ENCODE peak calls at places on chromosomes 7 and 10, in five cellular contexts. One of them, this sample, is unnamed.

GRCh38 chr10:5445006-5445405 is 32.6 kb downstream of the NET1 start:
- DNase-seq in CD4-positive, alpha-beta memory T cell: no peak
- DNase-seq in RWPE1: no peak
- DNase-seq in upper lobe of right lung: no peak
- DNase-seq in astrocyte: no peak
- DNase-seq in this sample: no peak

GRCh38 chr7:26853788-26854393 is 10.5 kb downstream of the SKAP2 start:
- DNase-seq in astrocyte: peak; percentile 32
- DNase-seq in upper lobe of right lung: no peak
- DNase-seq in CD4-positive, alpha-beta memory T cell: no peak
- DNase-seq in RWPE1: no peak
- DNase-seq in this sample: peak; percentile 57

GRCh38 chr7:158054081-158054480 is 533.5 kb downstream of the PTPRN2 start:
- DNase-seq in CD4-positive, alpha-beta memory T cell: no peak
- DNase-seq in RWPE1: no peak
- DNase-seq in astrocyte: no peak
- DNase-seq in upper lobe of right lung: peak; percentile 12
- DNase-seq in this sample: no peak

GRCh38 chr10:73744690-73744994 is 470 bp downstream of the SEC24C start:
- DNase-seq in RWPE1: peak; percentile 51
- DNase-seq in astrocyte: peak; percentile 44
- DNase-seq in CD4-positive, alpha-beta memory T cell: peak; percentile 80
- DNase-seq in upper lobe of right lung: no peak
- DNase-seq in this sample: peak; percentile 85

GRCh38 chr7:3042861-3043489 is 692 bp downstream of the CARD11 start:
- DNase-seq in astrocyte: no peak
- DNase-seq in CD4-positive, alpha-beta memory T cell: peak; percentile 87
- DNase-seq in upper lobe of right lung: peak; percentile 57
- DNase-seq in RWPE1: peak; percentile 39
- DNase-seq in this sample: no peak

GRCh38 chr10:133067152-133068090 is 20.3 kb upstream of the ADGRA1 start:
- DNase-seq in RWPE1: no peak
- DNase-seq in CD4-positive, alpha-beta memory T cell: no peak
- DNase-seq in upper lobe of right lung: no peak
- DNase-seq in astrocyte: peak; percentile 2
- DNase-seq in this sample: no peak

GRCh38 chr7:4806983-4807625 is 31.7 kb downstream of the AP5Z1 start:
- DNase-seq in astrocyte: no peak
- DNase-seq in RWPE1: no peak
- DNase-seq in CD4-positive, alpha-beta memory T cell: no peak
- DNase-seq in upper lobe of right lung: no peak
- DNase-seq in this sample: no peak

GRCh38 chr7:100867796-100868485 is 754 bp downstream of the TRIP6 start:
- DNase-seq in CD4-positive, alpha-beta memory T cell: no peak
- DNase-seq in upper lobe of right lung: no peak
- DNase-seq in RWPE1: peak; percentile 28
- DNase-seq in astrocyte: no peak
- DNase-seq in this sample: no peak

GRCh38 chr10:28020080-28020860 is 21.4 kb upstream of the ODAD2 start:
- DNase-seq in CD4-positive, alpha-beta memory T cell: no peak
- DNase-seq in astrocyte: no peak
- DNase-seq in upper lobe of right lung: no peak
- DNase-seq in RWPE1: no peak
- DNase-seq in this sample: no peak

GRCh38 chr7:96792115-96792514 is 82.5 kb upstream of the SEM1 start:
- DNase-seq in CD4-positive, alpha-beta memory T cell: no peak
- DNase-seq in upper lobe of right lung: no peak
- DNase-seq in RWPE1: no peak
- DNase-seq in astrocyte: no peak
- DNase-seq in this sample: no peak

GRCh38 chr7:92766461-92767003 is 69.8 kb downstream of the CDK6 start:
- DNase-seq in upper lobe of right lung: no peak
- DNase-seq in astrocyte: peak; percentile 70
- DNase-seq in RWPE1: peak; percentile 49
- DNase-seq in CD4-positive, alpha-beta memory T cell: no peak
- DNase-seq in this sample: peak; percentile 51

GRCh38 chr7:74598558-74598957 is 59.0 kb upstream of the GTF2I start:
- DNase-seq in RWPE1: no peak
- DNase-seq in upper lobe of right lung: no peak
- DNase-seq in CD4-positive, alpha-beta memory T cell: no peak
- DNase-seq in astrocyte: peak; percentile 82
- DNase-seq in this sample: no peak

GRCh38 chr7:122884186-122884585 is 2.1 kb downstream of the CADPS2 start:
- DNase-seq in upper lobe of right lung: no peak
- DNase-seq in CD4-positive, alpha-beta memory T cell: no peak
- DNase-seq in RWPE1: no peak
- DNase-seq in astrocyte: no peak
- DNase-seq in this sample: no peak

GRCh38 chr7:143901360-143901709 is 641 bp downstream of the TCAF1 start:
- DNase-seq in astrocyte: peak; percentile 60
- DNase-seq in RWPE1: peak; percentile 13
- DNase-seq in upper lobe of right lung: peak; percentile 72
- DNase-seq in CD4-positive, alpha-beta memory T cell: no peak
- DNase-seq in this sample: peak; percentile 71

GRCh38 chr10:63554666-63555065 is 33.5 kb downstream of the REEP3 start:
- DNase-seq in CD4-positive, alpha-beta memory T cell: peak; percentile 51
- DNase-seq in RWPE1: peak; percentile 27
- DNase-seq in upper lobe of right lung: no peak
- DNase-seq in astrocyte: peak; percentile 99
- DNase-seq in this sample: no peak

GRCh38 chr7:121271098-121271497 is 57.7 kb upstream of the WNT16 start:
- DNase-seq in CD4-positive, alpha-beta memory T cell: no peak
- DNase-seq in upper lobe of right lung: no peak
- DNase-seq in astrocyte: no peak
- DNase-seq in RWPE1: no peak
- DNase-seq in this sample: no peak

GRCh38 chr7:16933296-16934248 is 51.8 kb upstream of the AGR3 start:
- DNase-seq in CD4-positive, alpha-beta memory T cell: no peak
- DNase-seq in upper lobe of right lung: no peak
- DNase-seq in RWPE1: no peak
- DNase-seq in astrocyte: peak; percentile 58
- DNase-seq in this sample: no peak

GRCh38 chr7:142478479-142479220 is 220.8 kb upstream of the PRSS58 start:
- DNase-seq in astrocyte: no peak
- DNase-seq in upper lobe of right lung: no peak
- DNase-seq in CD4-positive, alpha-beta memory T cell: no peak
- DNase-seq in RWPE1: peak; percentile 15
- DNase-seq in this sample: peak; percentile 37

GRCh38 chr7:122219253-122219865 is 75.3 kb upstream of the AASS start:
- DNase-seq in RWPE1: peak; percentile 22
- DNase-seq in astrocyte: no peak
- DNase-seq in CD4-positive, alpha-beta memory T cell: no peak
- DNase-seq in upper lobe of right lung: no peak
- DNase-seq in this sample: peak; percentile 32

GRCh38 chr10:94097656-94098055 is 103.9 kb downstream of the PLCE1 start:
- DNase-seq in CD4-positive, alpha-beta memory T cell: no peak
- DNase-seq in upper lobe of right lung: no peak
- DNase-seq in RWPE1: no peak
- DNase-seq in astrocyte: no peak
- DNase-seq in this sample: no peak

GRCh38 chr10:80081026-80081425 is 2.6 kb downstream of the TMEM254 start:
- DNase-seq in astrocyte: no peak
- DNase-seq in upper lobe of right lung: no peak
- DNase-seq in CD4-positive, alpha-beta memory T cell: no peak
- DNase-seq in RWPE1: no peak
- DNase-seq in this sample: no peak

GRCh38 chr10:80081801-80082750 is 3.6 kb downstream of the TMEM254 start:
- DNase-seq in astrocyte: no peak
- DNase-seq in CD4-positive, alpha-beta memory T cell: no peak
- DNase-seq in upper lobe of right lung: no peak
- DNase-seq in RWPE1: peak; percentile 71
- DNase-seq in this sample: no peak

GRCh38 chr10:80078448-80079311 is at the start of gene TMEM254:
- DNase-seq in RWPE1: peak; percentile 89
- DNase-seq in upper lobe of right lung: peak; percentile 98
- DNase-seq in astrocyte: peak; percentile 75
- DNase-seq in CD4-positive, alpha-beta memory T cell: peak; percentile 85
- DNase-seq in this sample: peak; percentile 93

GRCh38 chr10:80077869-80078447 is 507 bp upstream of the TMEM254 start:
- DNase-seq in upper lobe of right lung: no peak
- DNase-seq in RWPE1: no peak
- DNase-seq in astrocyte: peak; percentile 1
- DNase-seq in CD4-positive, alpha-beta memory T cell: no peak
- DNase-seq in this sample: no peak

GRCh38 chr10:80079312-80079613 is 798 bp downstream of the TMEM254 start:
- DNase-seq in RWPE1: no peak
- DNase-seq in CD4-positive, alpha-beta memory T cell: no peak
- DNase-seq in astrocyte: no peak
- DNase-seq in upper lobe of right lung: no peak
- DNase-seq in this sample: no peak
- H3K27ac ChIP-seq in RWPE1: peak overlapping the region; percentile 95
- H3K27ac ChIP-seq in CD4-positive, alpha-beta memory T cell: peak overlapping the region; percentile 83
- H3K27ac ChIP-seq in astrocyte: peak overlapping the region; percentile 86
- H3K27ac ChIP-seq in upper lobe of right lung: peak overlapping the region; percentile 100
- H3K27ac ChIP-seq in this sample: peak overlapping the region; percentile 92

GRCh38 chr10:22017283-22018020 is 13.9 kb upstream of the DNAJC1 start:
- DNase-seq in RWPE1: no peak
- DNase-seq in CD4-positive, alpha-beta memory T cell: no peak
- DNase-seq in astrocyte: no peak
- DNase-seq in upper lobe of right lung: no peak
- DNase-seq in this sample: no peak
- H3K27ac ChIP-seq in RWPE1: no peak overlapping the region
- H3K27ac ChIP-seq in CD4-positive, alpha-beta memory T cell: no peak overlapping the region
- H3K27ac ChIP-seq in astrocyte: no peak overlapping the region
- H3K27ac ChIP-seq in upper lobe of right lung: no peak overlapping the region
- H3K27ac ChIP-seq in this sample: no peak overlapping the region

DNA sequence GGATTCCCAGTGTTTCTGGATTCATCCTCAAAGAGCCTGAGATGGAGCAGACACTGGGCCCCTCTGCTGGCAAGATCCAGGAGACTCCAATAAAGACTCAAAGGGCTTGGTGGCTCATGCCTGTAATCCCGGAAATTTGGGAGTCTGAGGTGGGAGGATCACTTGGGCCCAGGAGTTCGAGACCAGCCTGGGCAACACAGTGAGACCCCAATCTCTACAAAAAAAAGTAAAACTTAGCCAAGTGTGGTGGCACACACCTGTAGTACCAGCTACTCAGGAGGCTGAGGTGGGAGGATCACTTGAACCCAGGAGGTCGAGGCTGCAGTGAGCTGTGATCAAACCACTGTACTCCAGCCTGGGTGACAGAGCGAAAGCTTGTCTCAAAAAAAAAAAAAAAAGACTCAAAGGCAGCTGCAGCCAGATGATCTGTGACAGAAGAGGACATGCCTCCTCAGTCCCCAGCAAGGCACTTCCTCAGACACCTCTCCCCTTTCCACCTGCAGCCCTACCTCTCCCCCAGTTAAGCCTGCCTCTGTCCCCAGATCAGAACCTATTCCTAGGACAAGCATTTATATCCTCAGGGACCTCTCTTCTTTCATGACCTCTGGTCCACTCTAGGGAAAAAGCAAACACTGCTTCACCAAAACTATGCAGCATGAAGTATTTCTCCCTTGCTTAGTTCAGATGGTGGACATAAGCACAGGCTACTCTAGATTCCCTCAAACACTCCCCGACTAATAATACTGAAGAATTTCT is 27.9 kb downstream of the PDLIM1 start:
- DNase-seq in upper lobe of right lung: no peak
- DNase-seq in astrocyte: no peak
- DNase-seq in CD4-positive, alpha-beta memory T cell: no peak
- DNase-seq in RWPE1: no peak
- DNase-seq in this sample: no peak
- H3K27ac ChIP-seq in upper lobe of right lung: no peak overlapping the region
- H3K27ac ChIP-seq in astrocyte: no peak overlapping the region
- H3K27ac ChIP-seq in CD4-positive, alpha-beta memory T cell: no peak overlapping the region
- H3K27ac ChIP-seq in RWPE1: peak overlapping the region; percentile 57
- H3K27ac ChIP-seq in this sample: no peak overlapping the region

DNA sequence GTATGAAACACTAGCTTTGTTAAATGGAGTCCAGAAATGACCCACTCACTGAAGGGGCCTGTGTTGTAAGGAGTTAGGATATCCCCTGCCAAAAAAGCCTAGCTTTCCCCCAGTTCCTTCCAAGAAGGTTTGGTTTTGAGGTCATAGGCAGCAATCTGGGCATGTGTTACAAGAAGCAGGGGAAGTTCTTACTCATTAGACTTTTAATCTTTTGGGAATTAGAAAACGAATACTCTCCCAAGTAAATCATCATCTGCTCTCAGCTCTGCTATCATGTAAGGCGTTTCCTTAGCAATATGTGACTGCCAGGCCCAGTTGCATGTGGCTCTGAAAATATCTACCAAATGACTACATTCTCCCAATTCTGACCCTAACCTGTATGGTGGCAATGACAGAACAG is 3.7 kb downstream of the NOD1 start:
- DNase-seq in astrocyte: peak; percentile 96
- DNase-seq in RWPE1: no peak
- DNase-seq in upper lobe of right lung: no peak
- DNase-seq in CD4-positive, alpha-beta memory T cell: no peak
- DNase-seq in this sample: peak; percentile 97
- H3K27ac ChIP-seq in astrocyte: peak overlapping the region; percentile 12
- H3K27ac ChIP-seq in RWPE1: no peak overlapping the region
- H3K27ac ChIP-seq in upper lobe of right lung: no peak overlapping the region
- H3K27ac ChIP-seq in CD4-positive, alpha-beta memory T cell: no peak overlapping the region
- H3K27ac ChIP-seq in this sample: peak overlapping the region; percentile 13

DNA sequence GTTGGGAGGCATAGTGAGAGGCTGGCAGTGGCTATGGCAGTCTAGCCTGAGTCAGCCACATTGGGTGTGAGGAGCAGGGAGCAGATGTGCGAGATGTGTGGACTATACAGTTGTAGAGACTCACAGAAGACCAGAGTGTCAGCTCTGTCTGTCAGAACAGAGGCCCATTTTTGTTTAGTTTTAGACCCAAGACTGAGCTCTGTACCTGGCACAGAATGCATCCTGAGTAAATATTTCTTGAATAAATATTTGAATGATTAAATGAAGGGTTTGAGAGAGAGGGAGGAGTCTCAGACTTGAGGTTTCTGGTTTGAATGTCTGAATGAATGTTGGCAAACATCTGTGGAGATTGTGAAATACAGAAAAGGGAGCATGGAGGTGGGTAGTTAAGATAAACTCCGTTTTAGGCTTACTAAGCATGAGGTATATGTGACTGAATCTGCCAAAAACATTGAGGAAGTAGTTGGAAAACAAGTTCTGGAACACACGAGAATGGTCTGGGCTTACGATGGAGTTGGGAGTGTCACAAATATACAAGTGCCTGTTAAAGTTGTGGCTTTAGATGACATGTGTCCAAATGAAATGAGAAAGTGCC is 3.6 kb downstream of the SEC23IP start:
- DNase-seq in CD4-positive, alpha-beta memory T cell: no peak
- DNase-seq in upper lobe of right lung: no peak
- DNase-seq in RWPE1: peak; percentile 50
- DNase-seq in astrocyte: peak; percentile 85
- DNase-seq in this sample: peak; percentile 90
- H3K27ac ChIP-seq in CD4-positive, alpha-beta memory T cell: no peak overlapping the region
- H3K27ac ChIP-seq in upper lobe of right lung: peak overlapping the region; percentile 48
- H3K27ac ChIP-seq in RWPE1: peak overlapping the region; percentile 62
- H3K27ac ChIP-seq in astrocyte: peak overlapping the region; percentile 27
- H3K27ac ChIP-seq in this sample: peak overlapping the region; percentile 80